ENCODE peak calls at places on chromosomes 13 and 19, in six cellular contexts. T is endothelial cell, D is nephron progenitor cell, H is AG09319, E is epithelial cell of esophagus, J is body of pancreas. F is an unnamed sample.

GRCh38 chr13:90414691-90415596 is 932.5 kb upstream of the MIR17HG start:
- DNase-seq in E (peak; percentile 71), J (no peak), D (no peak), H (peak; percentile 4), T (no peak), F (peak; percentile 79)

GRCh38 chr13:92994056-92994455 is 232.6 kb upstream of the GPC6 start:
- DNase-seq in T (no peak), E (peak; percentile 69), H (no peak), D (no peak), J (no peak), F (peak; percentile 57)

GRCh38 chr13:38046049-38046376 is 176.4 kb upstream of the TRPC4 start:
- DNase-seq in J (no peak), D (no peak), E (no peak), T (no peak), H (no peak), F (no peak)

GRCh38 chr19:30273184-30273583 is 99.0 kb upstream of the ZNF536 start:
- DNase-seq in D (no peak), H (no peak), T (no peak), E (no peak), J (no peak), F (no peak)

GRCh38 chr19:15328312-15328711 is 4.0 kb downstream of the BRD4 start:
- DNase-seq in E (no peak), J (no peak), D (no peak), H (no peak), T (no peak), F (peak; percentile 26)

GRCh38 chr13:31101511-31102170 is 60.1 kb downstream of the HSPH1 start:
- DNase-seq in D (no peak), H (no peak), E (no peak), J (no peak), T (no peak), F (no peak)

GRCh38 chr13:63190219-63190618 is 1774.6 kb upstream of the PCDH20 start:
- DNase-seq in T (no peak), J (no peak), E (no peak), H (no peak), D (no peak), F (no peak)

GRCh38 chr19:40600086-40600917 is 867 bp upstream of the LTBP4 start:
- DNase-seq in D (no peak), H (no peak), E (no peak), T (no peak), J (no peak), F (no peak)

GRCh38 chr13:30998548-30999140 is 66.2 kb downstream of the TEX26 start:
- DNase-seq in D (no peak), T (no peak), J (no peak), E (peak; percentile 61), H (peak; percentile 27), F (peak; percentile 38)

GRCh38 chr19:41355802-41356201 is 2.1 kb upstream of the TGFB1 start:
- DNase-seq in J (no peak), D (no peak), H (no peak), T (no peak), E (no peak), F (no peak)

GRCh38 chr19:7522072-7522922 is at the start of gene MCOLN1:
- DNase-seq in D (peak; percentile 100), H (peak; percentile 92), T (peak; percentile 100), J (peak; percentile 99), E (peak; percentile 97), F (peak; percentile 97)
- TF ChIP-seq CTCF in D (no peak), H (no peak), T (no peak), J (peak; percentile 3), E (no peak), F (no peak)

GRCh38 chr19:58554494-58555368 is at the start of gene CHMP2A:
- DNase-seq in H (peak; percentile 92), T (peak; percentile 98), J (peak; percentile 98), D (peak; percentile 99), E (peak; percentile 95), F (peak; percentile 98)
- TF ChIP-seq CTCF in H (no peak), T (no peak), J (no peak), D (no peak), E (no peak), F (no peak)

DNA sequence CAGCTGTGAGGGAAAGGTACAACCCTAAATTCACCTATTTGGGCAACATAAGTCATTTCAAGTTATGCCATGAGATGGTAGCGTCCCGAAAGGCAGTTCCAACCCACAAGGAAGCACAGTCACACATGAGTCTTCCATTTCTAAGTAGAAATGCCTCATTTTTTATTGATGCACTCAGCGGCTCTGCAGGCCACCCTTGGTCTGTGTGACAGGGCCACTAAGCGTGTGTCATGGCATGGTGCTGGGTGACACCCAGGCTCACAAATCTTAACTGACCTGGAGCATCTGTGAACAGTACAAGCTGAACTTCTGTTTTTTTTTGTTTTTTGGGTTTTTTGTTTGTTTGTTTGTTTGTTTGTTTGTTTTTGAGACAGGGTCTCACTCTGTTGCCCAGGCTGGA is 15.1 kb downstream of the RAB20 start:
- DNase-seq in J (no peak), D (no peak), E (no peak), T (no peak), H (no peak), F (no peak)
- TF ChIP-seq CTCF in J (no peak), D (no peak), E (no peak), T (no peak), H (no peak), F (no peak)

GRCh38 chr13:54733639-54734038 is 1705.0 kb downstream of the OLFM4 start:
- DNase-seq in E (no peak), T (peak; percentile 13), J (no peak), D (no peak), H (no peak), F (peak; percentile 0)
- TF ChIP-seq CTCF in E (no peak), T (no peak), J (no peak), D (no peak), H (no peak), F (no peak)

GRCh38 chr13:22801402-22802003 is 379.3 kb upstream of the SGCG start:
- DNase-seq in T (no peak), J (no peak), H (no peak), D (no peak), E (peak; percentile 38), F (peak; percentile 10)
- TF ChIP-seq CTCF in T (peak; percentile 18), J (no peak), H (peak; percentile 15), D (peak; percentile 41), E (peak; percentile 49), F (no peak)

DNA sequence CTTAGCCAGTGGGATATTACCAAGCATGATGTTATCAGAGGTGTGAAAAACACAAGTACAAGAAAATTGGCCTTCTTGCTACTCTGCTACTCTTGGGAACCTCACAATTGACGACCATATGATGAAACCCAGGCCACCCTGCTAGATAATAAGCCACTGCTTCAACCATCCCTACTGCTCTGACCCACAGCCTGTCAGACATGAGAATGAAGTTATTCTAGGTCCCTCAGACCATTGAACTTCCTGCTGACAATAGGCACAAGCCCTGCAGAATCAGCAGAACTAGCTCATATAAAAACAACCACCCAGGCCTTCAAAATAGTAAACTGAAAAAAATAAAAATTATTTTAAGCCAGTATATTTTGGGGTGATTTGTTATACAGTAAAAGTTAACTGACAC is 559.9 kb downstream of the KCTD12 start:
- DNase-seq in H (no peak), J (no peak), T (no peak), D (no peak), E (no peak), F (no peak)
- TF ChIP-seq CTCF in H (no peak), J (no peak), T (no peak), D (no peak), E (no peak), F (no peak)

GRCh38 chr13:111216166-111216960 is 101.3 kb downstream of the ARHGEF7 start:
- DNase-seq in J (peak; percentile 45), T (no peak), E (peak; percentile 50), H (no peak), D (peak; percentile 64), F (no peak)
- TF ChIP-seq CTCF in J (peak; percentile 26), T (peak; percentile 25), E (peak; percentile 63), H (peak; percentile 44), D (peak; percentile 40), F (peak; percentile 49)

DNA sequence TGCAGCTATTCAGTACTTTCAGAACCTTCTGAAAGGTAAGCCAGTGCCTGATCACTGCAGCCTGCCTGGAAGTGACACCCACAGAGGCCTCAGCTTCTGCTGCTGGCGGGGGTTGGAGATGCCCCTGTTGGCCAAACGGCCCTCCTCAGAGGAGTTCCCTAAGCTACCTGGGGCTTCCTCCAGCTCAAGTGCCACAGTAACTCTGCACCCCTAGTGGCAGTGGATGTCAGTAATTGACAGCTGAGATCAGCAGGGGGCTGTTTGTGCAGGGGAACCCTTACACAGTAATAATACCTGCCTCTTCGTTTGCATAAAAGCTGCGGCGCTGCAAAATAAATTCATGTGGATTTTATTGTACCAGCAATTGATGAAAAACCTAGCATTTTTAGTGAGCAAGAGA is 28.9 kb downstream of the TDRD12 start:
- DNase-seq in T (no peak), E (peak; percentile 5), D (no peak), H (no peak), J (no peak), F (no peak)
- TF ChIP-seq CTCF in T (no peak), E (peak; percentile 32), D (peak; percentile 29), H (no peak), J (no peak), F (no peak)

GRCh38 chr13:25378528-25378927 is 6.8 kb downstream of the ATP8A2 start:
- DNase-seq in J (no peak), T (no peak), H (no peak), D (no peak), E (no peak), F (no peak)
- TF ChIP-seq CTCF in J (no peak), T (no peak), H (no peak), D (no peak), E (no peak), F (no peak)

F was measured in cardiac fibroblast.